ENCODE peak calls at places on chromosomes 6 and 20, in six cellular contexts. One of them, this sample, is unnamed.

GRCh38 chr6:31113861-31114539 is 600 bp upstream of the PSORS1C1 start:
- DNase-seq in adrenal gland: no peak
- DNase-seq in left ventricle myocardium inferior: no peak
- DNase-seq in dorsolateral prefrontal cortex: no peak
- DNase-seq in psoas muscle: no peak
- DNase-seq in cardiac muscle cell: peak
- DNase-seq in this sample: no peak

GRCh38 chr20:61458146-61458746 is 206.2 kb downstream of the CDH4 start:
- DNase-seq in adrenal gland: no peak
- DNase-seq in left ventricle myocardium inferior: no peak
- DNase-seq in dorsolateral prefrontal cortex: no peak
- DNase-seq in psoas muscle: no peak
- DNase-seq in cardiac muscle cell: no peak
- DNase-seq in this sample: no peak

GRCh38 chr6:9504191-9504590 is 910.7 kb downstream of the TFAP2A start:
- DNase-seq in adrenal gland: no peak
- DNase-seq in left ventricle myocardium inferior: no peak
- DNase-seq in dorsolateral prefrontal cortex: no peak
- DNase-seq in psoas muscle: no peak
- DNase-seq in cardiac muscle cell: no peak
- DNase-seq in this sample: no peak

GRCh38 chr6:16148498-16148897 is 19.6 kb downstream of the MYLIP start:
- DNase-seq in adrenal gland: no peak
- DNase-seq in left ventricle myocardium inferior: no peak
- DNase-seq in dorsolateral prefrontal cortex: no peak
- DNase-seq in psoas muscle: no peak
- DNase-seq in cardiac muscle cell: no peak
- DNase-seq in this sample: peak

GRCh38 chr20:47353224-47353696 is 3.2 kb downstream of the ZMYND8 start:
- DNase-seq in adrenal gland: no peak
- DNase-seq in left ventricle myocardium inferior: no peak
- DNase-seq in dorsolateral prefrontal cortex: no peak
- DNase-seq in psoas muscle: no peak
- DNase-seq in cardiac muscle cell: no peak
- DNase-seq in this sample: no peak

GRCh38 chr6:139625081-139625939 is 250.9 kb upstream of the CITED2 start:
- DNase-seq in adrenal gland: no peak
- DNase-seq in left ventricle myocardium inferior: no peak
- DNase-seq in dorsolateral prefrontal cortex: no peak
- DNase-seq in psoas muscle: no peak
- DNase-seq in cardiac muscle cell: no peak
- DNase-seq in this sample: no peak

GRCh38 chr6:40185486-40185885 is 251.2 kb upstream of the MOCS1 start:
- DNase-seq in adrenal gland: no peak
- DNase-seq in left ventricle myocardium inferior: no peak
- DNase-seq in dorsolateral prefrontal cortex: no peak
- DNase-seq in psoas muscle: no peak
- DNase-seq in cardiac muscle cell: no peak
- DNase-seq in this sample: no peak

GRCh38 chr6:104613416-104614001 is 246.2 kb downstream of the HACE1 start:
- DNase-seq in adrenal gland: no peak
- DNase-seq in left ventricle myocardium inferior: no peak
- DNase-seq in dorsolateral prefrontal cortex: no peak
- DNase-seq in psoas muscle: no peak
- DNase-seq in cardiac muscle cell: no peak
- DNase-seq in this sample: no peak

GRCh38 chr6:149925253-149925973 is 2.5 kb upstream of the RAET1G start:
- DNase-seq in adrenal gland: no peak
- DNase-seq in left ventricle myocardium inferior: no peak
- DNase-seq in dorsolateral prefrontal cortex: no peak
- DNase-seq in psoas muscle: peak
- DNase-seq in cardiac muscle cell: no peak
- DNase-seq in this sample: peak

GRCh38 chr20:44454301-44454963 is 21.2 kb upstream of the TTPAL start:
- DNase-seq in adrenal gland: no peak
- DNase-seq in left ventricle myocardium inferior: no peak
- DNase-seq in dorsolateral prefrontal cortex: no peak
- DNase-seq in psoas muscle: no peak
- DNase-seq in cardiac muscle cell: no peak
- DNase-seq in this sample: no peak

GRCh38 chr20:19750907-19751636 is 7.0 kb upstream of the RIN2 start:
- DNase-seq in adrenal gland: no peak
- DNase-seq in left ventricle myocardium inferior: no peak
- DNase-seq in dorsolateral prefrontal cortex: no peak
- DNase-seq in psoas muscle: no peak
- DNase-seq in cardiac muscle cell: peak
- DNase-seq in this sample: peak

GRCh38 chr6:65570340-65570739 is 136.7 kb downstream of the EYS start:
- DNase-seq in adrenal gland: no peak
- DNase-seq in left ventricle myocardium inferior: no peak
- DNase-seq in dorsolateral prefrontal cortex: no peak
- DNase-seq in psoas muscle: no peak
- DNase-seq in cardiac muscle cell: no peak
- DNase-seq in this sample: no peak

GRCh38 chr6:169971171-169971861 is 219.9 kb downstream of the ERMARD start:
- DNase-seq in adrenal gland: no peak
- DNase-seq in left ventricle myocardium inferior: peak
- DNase-seq in dorsolateral prefrontal cortex: peak
- DNase-seq in psoas muscle: no peak
- DNase-seq in cardiac muscle cell: no peak
- DNase-seq in this sample: peak

GRCh38 chr20:2756056-2756611 is 44.3 kb downstream of the CPXM1 start:
- DNase-seq in adrenal gland: no peak
- DNase-seq in left ventricle myocardium inferior: no peak
- DNase-seq in dorsolateral prefrontal cortex: no peak
- DNase-seq in psoas muscle: no peak
- DNase-seq in cardiac muscle cell: peak
- DNase-seq in this sample: no peak

GRCh38 chr6:139371421-139372253 is 2.8 kb downstream of the CITED2 start:
- DNase-seq in adrenal gland: no peak
- DNase-seq in left ventricle myocardium inferior: no peak
- DNase-seq in dorsolateral prefrontal cortex: no peak
- DNase-seq in psoas muscle: no peak
- DNase-seq in cardiac muscle cell: no peak
- DNase-seq in this sample: no peak

GRCh38 chr6:122048570-122048969 is 350.9 kb upstream of the HSF2 start:
- DNase-seq in adrenal gland: no peak
- DNase-seq in left ventricle myocardium inferior: no peak
- DNase-seq in dorsolateral prefrontal cortex: no peak
- DNase-seq in psoas muscle: no peak
- DNase-seq in cardiac muscle cell: no peak
- DNase-seq in this sample: no peak

GRCh38 chr6:151056230-151056907 is 183.4 kb upstream of the AKAP12 start:
- DNase-seq in adrenal gland: no peak
- DNase-seq in left ventricle myocardium inferior: no peak
- DNase-seq in dorsolateral prefrontal cortex: no peak
- DNase-seq in psoas muscle: no peak
- DNase-seq in cardiac muscle cell: no peak
- DNase-seq in this sample: peak

GRCh38 chr6:122726649-122727048 is 52.9 kb upstream of the FABP7 start:
- DNase-seq in adrenal gland: no peak
- DNase-seq in left ventricle myocardium inferior: no peak
- DNase-seq in dorsolateral prefrontal cortex: no peak
- DNase-seq in psoas muscle: no peak
- DNase-seq in cardiac muscle cell: peak
- DNase-seq in this sample: no peak

GRCh38 chr6:99605074-99605726 is 1.4 kb upstream of the PRDM13 start:
- DNase-seq in adrenal gland: no peak
- DNase-seq in left ventricle myocardium inferior: no peak
- DNase-seq in dorsolateral prefrontal cortex: no peak
- DNase-seq in psoas muscle: no peak
- DNase-seq in cardiac muscle cell: no peak
- DNase-seq in this sample: no peak

GRCh38 chr6:38846844-38847243 is 131.7 kb downstream of the DNAH8 start:
- DNase-seq in adrenal gland: no peak
- DNase-seq in left ventricle myocardium inferior: no peak
- DNase-seq in dorsolateral prefrontal cortex: no peak
- DNase-seq in psoas muscle: no peak
- DNase-seq in cardiac muscle cell: no peak
- DNase-seq in this sample: no peak

GRCh38 chr6:170041526-170041925 is 249.4 kb downstream of the DLL1 start:
- DNase-seq in adrenal gland: no peak
- DNase-seq in left ventricle myocardium inferior: no peak
- DNase-seq in dorsolateral prefrontal cortex: no peak
- DNase-seq in psoas muscle: no peak
- DNase-seq in cardiac muscle cell: no peak
- DNase-seq in this sample: no peak

GRCh38 chr6:699319-699718 is 6.4 kb upstream of the EXOC2 start:
- DNase-seq in adrenal gland: no peak
- DNase-seq in left ventricle myocardium inferior: no peak
- DNase-seq in dorsolateral prefrontal cortex: no peak
- DNase-seq in psoas muscle: no peak
- DNase-seq in cardiac muscle cell: no peak
- DNase-seq in this sample: no peak

GRCh38 chr6:701215-701614 is 8.3 kb upstream of the EXOC2 start:
- DNase-seq in adrenal gland: no peak
- DNase-seq in left ventricle myocardium inferior: no peak
- DNase-seq in dorsolateral prefrontal cortex: no peak
- DNase-seq in psoas muscle: no peak
- DNase-seq in cardiac muscle cell: no peak
- DNase-seq in this sample: no peak

GRCh38 chr6:701696-702479 is 8.9 kb upstream of the EXOC2 start:
- DNase-seq in adrenal gland: no peak
- DNase-seq in left ventricle myocardium inferior: no peak
- DNase-seq in dorsolateral prefrontal cortex: no peak
- DNase-seq in psoas muscle: no peak
- DNase-seq in cardiac muscle cell: no peak
- DNase-seq in this sample: no peak

GRCh38 chr6:703562-703961 is 10.6 kb upstream of the EXOC2 start:
- DNase-seq in adrenal gland: no peak
- DNase-seq in left ventricle myocardium inferior: no peak
- DNase-seq in dorsolateral prefrontal cortex: no peak
- DNase-seq in psoas muscle: no peak
- DNase-seq in cardiac muscle cell: no peak
- DNase-seq in this sample: no peak

GRCh38 chr6:700490-700889 is 7.6 kb upstream of the EXOC2 start:
- DNase-seq in adrenal gland: no peak
- DNase-seq in left ventricle myocardium inferior: no peak
- DNase-seq in dorsolateral prefrontal cortex: no peak
- DNase-seq in psoas muscle: no peak
- DNase-seq in cardiac muscle cell: no peak
- DNase-seq in this sample: no peak
- H3K27ac ChIP-seq in adrenal gland: no peak
- H3K27ac ChIP-seq in left ventricle myocardium inferior: no peak
- H3K27ac ChIP-seq in dorsolateral prefrontal cortex: no peak
- H3K27ac ChIP-seq in psoas muscle: no peak
- H3K27ac ChIP-seq in cardiac muscle cell: no peak
- H3K27ac ChIP-seq in this sample: no peak

GRCh38 chr6:119351005-119351394 is 1.4 kb upstream of the MAN1A1 start:
- DNase-seq in adrenal gland: no peak
- DNase-seq in left ventricle myocardium inferior: no peak
- DNase-seq in dorsolateral prefrontal cortex: no peak
- DNase-seq in psoas muscle: no peak
- DNase-seq in cardiac muscle cell: no peak
- DNase-seq in this sample: no peak
- H3K4me3 ChIP-seq in adrenal gland: no peak
- H3K4me3 ChIP-seq in left ventricle myocardium inferior: peak
- H3K4me3 ChIP-seq in dorsolateral prefrontal cortex: peak
- H3K4me3 ChIP-seq in psoas muscle: peak
- H3K4me3 ChIP-seq in cardiac muscle cell: peak
- H3K4me3 ChIP-seq in this sample: peak

GRCh38 chr20:16477632-16478031 is 95.6 kb downstream of the KIF16B start:
- DNase-seq in adrenal gland: no peak
- DNase-seq in left ventricle myocardium inferior: no peak
- DNase-seq in dorsolateral prefrontal cortex: no peak
- DNase-seq in psoas muscle: no peak
- DNase-seq in cardiac muscle cell: no peak
- DNase-seq in this sample: no peak

GRCh38 chr20:16475225-16475624 is 98.0 kb downstream of the KIF16B start:
- DNase-seq in adrenal gland: no peak
- DNase-seq in left ventricle myocardium inferior: no peak
- DNase-seq in dorsolateral prefrontal cortex: no peak
- DNase-seq in psoas muscle: no peak
- DNase-seq in cardiac muscle cell: peak
- DNase-seq in this sample: no peak

GRCh38 chr20:16479666-16480065 is 93.6 kb downstream of the KIF16B start:
- DNase-seq in adrenal gland: no peak
- DNase-seq in left ventricle myocardium inferior: no peak
- DNase-seq in dorsolateral prefrontal cortex: no peak
- DNase-seq in psoas muscle: no peak
- DNase-seq in cardiac muscle cell: no peak
- DNase-seq in this sample: no peak

GRCh38 chr20:16474342-16474741 is 98.9 kb downstream of the KIF16B start:
- DNase-seq in adrenal gland: no peak
- DNase-seq in left ventricle myocardium inferior: no peak
- DNase-seq in dorsolateral prefrontal cortex: no peak
- DNase-seq in psoas muscle: no peak
- DNase-seq in cardiac muscle cell: no peak
- DNase-seq in this sample: no peak

DNA sequence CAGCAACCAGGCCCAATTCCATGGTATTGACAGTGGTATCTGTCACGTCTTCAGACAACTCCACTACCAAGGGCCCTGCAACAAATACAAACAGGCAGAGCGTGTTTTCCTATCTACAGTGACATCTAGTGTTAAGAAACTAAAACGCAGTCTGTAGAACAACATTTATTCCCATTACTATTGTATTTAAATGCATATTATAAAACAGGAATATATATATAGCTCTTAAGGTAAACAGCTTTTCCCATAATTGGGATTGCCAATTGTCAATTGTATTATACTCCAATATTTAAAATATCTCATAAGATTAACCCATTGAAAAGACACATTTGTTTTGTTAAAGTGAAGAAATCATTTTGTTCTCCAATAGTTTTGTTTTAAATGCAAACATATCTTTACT is 97.2 kb downstream of the KIF16B start:
- DNase-seq in adrenal gland: no peak
- DNase-seq in left ventricle myocardium inferior: no peak
- DNase-seq in dorsolateral prefrontal cortex: no peak
- DNase-seq in psoas muscle: no peak
- DNase-seq in cardiac muscle cell: peak
- DNase-seq in this sample: no peak
- TF ChIP-seq CTCF in adrenal gland: peak
- TF ChIP-seq CTCF in left ventricle myocardium inferior: peak
- TF ChIP-seq CTCF in dorsolateral prefrontal cortex: peak
- TF ChIP-seq CTCF in psoas muscle: peak
- TF ChIP-seq CTCF in cardiac muscle cell: peak
- TF ChIP-seq CTCF in this sample: peak

GRCh38 chr6:3090013-3090412 is 21.7 kb downstream of the RIPK1 start:
- DNase-seq in adrenal gland: no peak
- DNase-seq in left ventricle myocardium inferior: no peak
- DNase-seq in dorsolateral prefrontal cortex: no peak
- DNase-seq in psoas muscle: no peak
- DNase-seq in cardiac muscle cell: no peak
- DNase-seq in this sample: no peak

GRCh38 chr6:3085074-3085473 is 16.8 kb downstream of the RIPK1 start:
- DNase-seq in adrenal gland: no peak
- DNase-seq in left ventricle myocardium inferior: no peak
- DNase-seq in dorsolateral prefrontal cortex: no peak
- DNase-seq in psoas muscle: no peak
- DNase-seq in cardiac muscle cell: no peak
- DNase-seq in this sample: no peak

GRCh38 chr6:3086282-3086946 is 18.1 kb downstream of the RIPK1 start:
- DNase-seq in adrenal gland: no peak
- DNase-seq in left ventricle myocardium inferior: no peak
- DNase-seq in dorsolateral prefrontal cortex: no peak
- DNase-seq in psoas muscle: no peak
- DNase-seq in cardiac muscle cell: no peak
- DNase-seq in this sample: no peak

GRCh38 chr6:3088853-3089445 is 20.7 kb downstream of the RIPK1 start:
- DNase-seq in adrenal gland: no peak
- DNase-seq in left ventricle myocardium inferior: no peak
- DNase-seq in dorsolateral prefrontal cortex: no peak
- DNase-seq in psoas muscle: no peak
- DNase-seq in cardiac muscle cell: no peak
- DNase-seq in this sample: no peak

GRCh38 chr6:3088446-3088845 is 20.2 kb downstream of the RIPK1 start:
- DNase-seq in adrenal gland: no peak
- DNase-seq in left ventricle myocardium inferior: no peak
- DNase-seq in dorsolateral prefrontal cortex: no peak
- DNase-seq in psoas muscle: peak
- DNase-seq in cardiac muscle cell: no peak
- DNase-seq in this sample: no peak
- H3K27ac ChIP-seq in adrenal gland: no peak
- H3K27ac ChIP-seq in left ventricle myocardium inferior: peak
- H3K27ac ChIP-seq in dorsolateral prefrontal cortex: no peak
- H3K27ac ChIP-seq in psoas muscle: no peak
- H3K27ac ChIP-seq in cardiac muscle cell: no peak
- H3K27ac ChIP-seq in this sample: peak

This sample was measured in colonic mucosa.